ENCODE peak calls at places on chromosomes 6 and 20, in seven cellular contexts. E, B, D, H, I, C and X are unnamed samples.

GRCh38 chr6:111536888-111537287 is 53.9 kb upstream of the REV3L start:
- DNase-seq in D (no peak), C (peak; percentile 47), E (no peak), H (no peak), B (no peak), I (no peak), X (no peak)

GRCh38 chr6:110325197-110325596 is 33.0 kb downstream of the METTL24 start:
- DNase-seq in H (no peak), C (peak; percentile 62), I (peak; percentile 53), E (no peak), D (no peak), B (no peak), X (no peak)

GRCh38 chr6:53410508-53411258 is 61.9 kb upstream of the ELOVL5 start:
- DNase-seq in D (peak; percentile 24), I (peak; percentile 67), H (peak; percentile 68), C (peak; percentile 31), E (peak; percentile 79), B (peak; percentile 37), X (peak; percentile 63)

GRCh38 chr6:124963416-124964083 is 1.3 kb downstream of the RNF217 start:
- DNase-seq in E (no peak), H (no peak), B (peak; percentile 32), I (no peak), C (no peak), D (no peak), X (no peak)

GRCh38 chr6:169340395-169340794 is 86.7 kb upstream of the THBS2 start:
- DNase-seq in B (no peak), D (no peak), E (peak; percentile 77), I (no peak), H (no peak), C (no peak), X (no peak)

GRCh38 chr6:116633685-116634084 is 17.4 kb downstream of the RSPH4A start:
- DNase-seq in B (no peak), I (no peak), E (no peak), C (peak; percentile 33), H (peak; percentile 66), D (no peak), X (no peak)

GRCh38 chr20:39040116-39040515 is 78.0 kb downstream of the DHX35 start:
- DNase-seq in C (no peak), E (no peak), B (no peak), H (no peak), D (no peak), I (no peak), X (no peak)

GRCh38 chr20:29740601-29740950 is 1516.9 kb upstream of the DEFB115 start:
- DNase-seq in B (no peak), E (no peak), C (no peak), H (no peak), D (no peak), I (peak; percentile 36), X (no peak)

GRCh38 chr6:5676701-5677100 is 330.0 kb downstream of the NRN1 start:
- DNase-seq in C (no peak), E (no peak), D (no peak), B (no peak), I (no peak), H (no peak), X (no peak)

GRCh38 chr6:88734544-88734943 is 228.9 kb downstream of the RNGTT start:
- DNase-seq in E (no peak), H (no peak), I (no peak), B (no peak), D (no peak), C (no peak), X (no peak)

GRCh38 chr20:3181270-3181669 is 7.9 kb upstream of the LZTS3 start:
- DNase-seq in E (no peak), I (no peak), B (no peak), D (no peak), C (no peak), H (no peak), X (no peak)

GRCh38 chr6:30717129-30717844 is at the start of gene MDC1:
- DNase-seq in I (peak; percentile 100), C (peak; percentile 100), E (peak; percentile 100), H (peak; percentile 99), B (peak; percentile 100), D (peak; percentile 99), X (peak; percentile 99)

GRCh38 chr6:30720738-30721197 is 616 bp downstream of the TUBB start:
- DNase-seq in E (peak; percentile 90), I (peak; percentile 83), C (peak; percentile 79), D (peak; percentile 47), H (peak; percentile 80), B (peak; percentile 70), X (peak; percentile 37)

GRCh38 chr6:30719791-30720737 is at the start of gene TUBB:
- DNase-seq in H (peak; percentile 98), D (peak; percentile 93), I (peak; percentile 98), E (peak; percentile 99), C (peak; percentile 99), B (peak; percentile 99), X (peak; percentile 96)

GRCh38 chr6:30721198-30722024 is 1.3 kb downstream of the TUBB start:
- DNase-seq in B (peak; percentile 95), E (peak; percentile 96), C (peak; percentile 92), H (peak; percentile 92), D (peak; percentile 93), I (peak; percentile 93), X (peak; percentile 96)

DNA sequence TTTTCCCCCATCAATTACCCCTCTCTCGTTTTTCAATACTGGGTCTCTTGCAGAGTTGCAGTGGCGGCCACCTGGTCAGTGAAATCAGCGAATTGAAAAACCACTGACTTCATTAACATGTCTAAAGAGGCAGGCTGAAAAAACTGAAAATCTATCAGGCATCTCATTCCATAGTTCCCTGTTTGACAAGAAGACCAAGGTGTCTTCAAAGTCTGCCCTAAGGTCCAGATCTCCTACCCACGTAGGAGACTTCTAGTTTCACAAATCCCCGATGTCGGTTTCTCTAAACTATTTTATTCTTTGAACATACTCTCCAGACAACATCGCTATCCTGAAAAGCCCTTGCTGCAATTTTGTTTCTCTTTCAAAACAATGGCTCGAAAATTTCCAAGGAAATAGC is 796 bp upstream of the TUBB start:
- DNase-seq in H (no peak), C (no peak), I (no peak), B (no peak), D (no peak), E (no peak), X (no peak)
- H3K4me3 ChIP-seq in H (peak overlapping the region; percentile 99), C (no peak overlapping the region), I (peak overlapping the region; percentile 91), B (peak overlapping the region; percentile 96), D (peak overlapping the region; percentile 95), E (peak overlapping the region; percentile 71), X (peak overlapping the region; percentile 97)

DNA sequence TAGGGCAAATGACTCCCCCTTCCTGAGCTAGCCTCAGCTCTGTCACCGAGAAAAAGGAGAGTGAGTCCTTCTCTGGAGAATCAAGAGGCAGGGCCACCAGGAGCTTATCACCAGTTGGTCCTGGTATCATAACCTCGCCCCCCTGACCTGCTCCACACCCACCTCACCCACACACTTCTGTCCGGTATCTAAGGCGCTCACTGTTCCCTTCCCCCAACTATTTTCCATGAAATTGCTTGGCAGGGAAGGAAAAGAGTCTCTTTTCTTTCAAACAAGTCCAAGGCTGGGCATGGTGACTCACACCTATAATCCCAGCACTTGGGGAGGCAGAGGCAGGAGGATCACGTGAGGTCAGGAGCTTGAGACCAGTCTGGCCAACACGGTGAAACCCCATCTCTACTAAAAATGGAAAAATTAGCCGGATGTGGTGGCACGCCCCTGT is 77.6 kb downstream of the ZMYND8 start:
- DNase-seq in B (no peak), H (no peak), C (no peak), D (no peak), E (no peak), I (no peak), X (no peak)
- H3K36me3 ChIP-seq in B (peaks cover 37% of the 10 kb centered on the region), H (peaks cover 91% of the 10 kb centered on the region), C (no peaks in the 10 kb centered on the region), D (peaks cover 40% of the 10 kb centered on the region), E (no peaks in the 10 kb centered on the region), I (peaks cover 13% of the 10 kb centered on the region), X (no peaks in the 10 kb centered on the region)

GRCh38 chr6:136823128-136823660 is 802 bp downstream of the PEX7 start:
- DNase-seq in B (no peak), D (peak; percentile 2), C (no peak), H (no peak), E (peak; percentile 52), I (no peak), X (no peak)
- H3K27ac ChIP-seq in B (peak overlapping the region; percentile 85), D (peak overlapping the region; percentile 83), C (peak overlapping the region; percentile 97), H (no peak overlapping the region), E (peak overlapping the region; percentile 90), I (peak overlapping the region; percentile 81), X (peak overlapping the region; percentile 91)

GRCh38 chr6:37258716-37259115 is 772 bp upstream of the TMEM217 start:
- DNase-seq in D (no peak), B (no peak), H (no peak), I (no peak), E (no peak), C (no peak), X (no peak)
- H3K4me3 ChIP-seq in D (peak overlapping the region; percentile 95), B (peak overlapping the region; percentile 69), H (peak overlapping the region; percentile 91), I (peak overlapping the region; percentile 81), E (no peak overlapping the region), C (no peak overlapping the region), X (peak overlapping the region; percentile 92)

GRCh38 chr6:147381734-147382133 is 126.8 kb upstream of the SAMD5 start:
- DNase-seq in E (no peak), H (no peak), C (no peak), I (no peak), B (no peak), D (no peak), X (no peak)

GRCh38 chr6:147378819-147379218 is 129.7 kb upstream of the SAMD5 start:
- DNase-seq in B (no peak), C (no peak), I (no peak), D (no peak), E (no peak), H (no peak), X (no peak)

GRCh38 chr6:147384737-147385710 is 123.5 kb upstream of the SAMD5 start:
- DNase-seq in H (no peak), C (no peak), E (no peak), B (no peak), D (no peak), I (no peak), X (no peak)

GRCh38 chr6:147382945-147383554 is 125.4 kb upstream of the SAMD5 start:
- DNase-seq in B (peak; percentile 37), H (no peak), I (no peak), C (no peak), E (no peak), D (no peak), X (no peak)

GRCh38 chr6:147384029-147384428 is 124.5 kb upstream of the SAMD5 start:
- DNase-seq in C (no peak), B (no peak), H (no peak), E (no peak), I (no peak), D (no peak), X (no peak)
- H3K36me3 ChIP-seq in C (no peaks in the 10 kb centered on the region), B (no peaks in the 10 kb centered on the region), H (peaks cover 50% of the 10 kb centered on the region), E (no peaks in the 10 kb centered on the region), I (no peaks in the 10 kb centered on the region), D (no peaks in the 10 kb centered on the region), X (peaks cover 10% of the 10 kb centered on the region)

GRCh38 chr6:19150307-19150706 is 686.9 kb upstream of the ID4 start:
- DNase-seq in H (no peak), C (no peak), E (no peak), D (no peak), B (no peak), I (no peak), X (no peak)
- H3K27ac ChIP-seq in H (no peak overlapping the region), C (no peak overlapping the region), E (no peak overlapping the region), D (no peak overlapping the region), B (no peak overlapping the region), I (no peak overlapping the region), X (no peak overlapping the region)